ENCODE peak calls at places on chromosome 19, in four cellular contexts. L is K562, B is esophagus squamous epithelium, W is body of pancreas. K is an unnamed sample.

GRCh38 chr19:11887247-11887617 is 350 bp upstream of the ZNF69 start:
- DNase-seq in L (no peak), B (no peak), W (no peak), K (no peak)

GRCh38 chr19:5586300-5587070 is 18.7 kb upstream of the TINCR start:
- DNase-seq in L (no peak), B (no peak), W (no peak), K (no peak)

GRCh38 chr19:1018393-1018792 is 2.5 kb downstream of the TMEM259 start:
- DNase-seq in L (peak; percentile 66), B (no peak), W (no peak), K (no peak)

GRCh38 chr19:30625947-30626346 is 253.8 kb downstream of the ZNF536 start:
- DNase-seq in L (no peak), B (no peak), W (no peak), K (no peak)

GRCh38 chr19:35555301-35556005 is 8.0 kb downstream of the ATP4A start:
- DNase-seq in L (peak; percentile 72), B (no peak), W (peak; percentile 34), K (no peak)

GRCh38 chr19:11418518-11419506 is at the start of gene RGL3:
- DNase-seq in L (no peak), B (no peak), W (peak; percentile 72), K (no peak)

GRCh38 chr19:23509686-23510450 is 114.6 kb upstream of the ZNF91 start:
- DNase-seq in L (no peak), B (no peak), W (no peak), K (no peak)

GRCh38 chr19:55553217-55554182 is 8.2 kb upstream of the SBK3 start:
- DNase-seq in L (no peak), B (no peak), W (no peak), K (no peak)

GRCh38 chr19:44657211-44657921 is 13.7 kb downstream of the PVR start:
- DNase-seq in L (peak; percentile 76), B (no peak), W (peak; percentile 75), K (no peak)

GRCh38 chr19:15701757-15702589 is 25.9 kb upstream of the OR10H2 start:
- DNase-seq in L (no peak), B (no peak), W (no peak), K (no peak)

GRCh38 chr19:664913-665443 is 2.0 kb upstream of the RNF126 start:
- DNase-seq in L (peak; percentile 84), B (no peak), W (peak; percentile 86), K (peak; percentile 55)

GRCh38 chr19:389935-390289 is 19.0 kb downstream of the C2CD4C start:
- DNase-seq in L (no peak), B (no peak), W (no peak), K (no peak)

GRCh38 chr19:39031368-39032163 is 783 bp downstream of the FBXO27 start:
- DNase-seq in L (peak; percentile 95), B (peak; percentile 40), W (peak; percentile 100), K (no peak)

GRCh38 chr19:1182727-1183126 is 8.7 kb upstream of the SBNO2 start:
- DNase-seq in L (no peak), B (no peak), W (no peak), K (no peak)

GRCh38 chr19:39951686-39952085 is 17.3 kb upstream of the FCGBP start:
- DNase-seq in L (no peak), B (no peak), W (no peak), K (no peak)

GRCh38 chr19:11617207-11618062 is 20.2 kb downstream of the ZNF627 start:
- DNase-seq in L (no peak), B (no peak), W (no peak), K (no peak)

GRCh38 chr19:16876904-16877361 is 11.9 kb upstream of the F2RL3 start:
- DNase-seq in L (no peak), B (no peak), W (no peak), K (no peak)

DNA sequence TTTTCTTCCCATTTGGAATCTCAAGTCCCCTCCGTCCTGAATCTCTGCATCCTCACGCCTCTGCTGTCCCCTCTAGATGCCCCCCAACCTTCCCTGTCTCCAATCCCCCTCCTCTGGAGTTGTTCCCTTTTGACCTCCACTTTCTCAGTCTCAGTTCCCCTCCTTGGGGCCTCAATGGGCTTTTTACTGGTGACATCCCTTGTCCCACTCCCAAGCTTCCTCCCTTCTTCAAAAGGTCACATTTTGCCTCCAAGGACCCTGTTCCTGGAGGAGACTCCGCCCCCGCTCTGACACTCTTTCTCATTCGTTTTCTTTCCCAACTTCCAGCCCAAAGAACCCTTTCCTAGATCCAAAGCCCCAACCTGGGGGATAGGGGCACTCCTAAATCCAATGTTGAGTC is 1.0 kb downstream of the AP2S1 start:
- DNase-seq in L (no peak), B (no peak), W (no peak), K (no peak)
- H3K27ac ChIP-seq in L (peak overlapping the region; percentile 88), B (peak overlapping the region; percentile 97), W (peak overlapping the region; percentile 82), K (peak overlapping the region; percentile 87)

GRCh38 chr19:18262917-18263316 is 11.3 kb downstream of the IQCN start:
- DNase-seq in L (peak; percentile 54), B (no peak), W (no peak), K (no peak)
- H3K27me3 ChIP-seq in L (no peaks in the 10 kb centered on the region), B (no peaks in the 10 kb centered on the region), W (no peaks in the 10 kb centered on the region), K (no peaks in the 10 kb centered on the region)

GRCh38 chr19:51904331-51905165 is at the start of gene ZNF649:
- DNase-seq in L (peak; percentile 92), B (peak; percentile 25), W (peak; percentile 89), K (peak; percentile 62)
- TF ChIP-seq CTCF in L (no peak), B (no peak), W (no peak), K (no peak)

GRCh38 chr19:2534374-2535050 is 58.6 kb downstream of the GADD45B start:
- DNase-seq in L (no peak), B (no peak), W (no peak), K (no peak)

GRCh38 chr19:2536461-2536860 is 60.5 kb downstream of the GADD45B start:
- DNase-seq in L (no peak), B (no peak), W (peak; percentile 45), K (no peak)

GRCh38 chr19:2533686-2534085 is 57.8 kb downstream of the GADD45B start:
- DNase-seq in L (no peak), B (no peak), W (no peak), K (no peak)

GRCh38 chr19:2532252-2533071 is 56.5 kb downstream of the GADD45B start:
- DNase-seq in L (no peak), B (no peak), W (no peak), K (no peak)

DNA sequence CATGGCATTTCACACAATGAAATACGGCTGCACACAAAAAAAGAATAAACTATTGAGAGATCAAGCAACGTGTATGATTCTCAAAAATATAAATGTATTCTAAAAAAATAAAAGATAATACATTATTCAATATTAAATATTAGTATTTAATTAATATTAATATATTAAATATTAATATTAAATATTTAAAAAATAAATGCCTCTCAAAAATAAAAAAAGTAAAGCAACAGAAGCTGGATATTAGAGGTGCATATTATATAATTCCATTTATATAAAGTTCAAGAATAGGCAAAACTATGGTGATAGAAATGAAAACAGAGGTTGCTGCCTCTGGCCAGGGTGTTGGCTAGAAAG is 57.1 kb downstream of the GADD45B start:
- DNase-seq in L (no peak), B (no peak), W (no peak), K (no peak)
- H3K27ac ChIP-seq in L (no peak overlapping the region), B (peak overlapping the region; percentile 64), W (no peak overlapping the region), K (peak overlapping the region; percentile 47)

DNA sequence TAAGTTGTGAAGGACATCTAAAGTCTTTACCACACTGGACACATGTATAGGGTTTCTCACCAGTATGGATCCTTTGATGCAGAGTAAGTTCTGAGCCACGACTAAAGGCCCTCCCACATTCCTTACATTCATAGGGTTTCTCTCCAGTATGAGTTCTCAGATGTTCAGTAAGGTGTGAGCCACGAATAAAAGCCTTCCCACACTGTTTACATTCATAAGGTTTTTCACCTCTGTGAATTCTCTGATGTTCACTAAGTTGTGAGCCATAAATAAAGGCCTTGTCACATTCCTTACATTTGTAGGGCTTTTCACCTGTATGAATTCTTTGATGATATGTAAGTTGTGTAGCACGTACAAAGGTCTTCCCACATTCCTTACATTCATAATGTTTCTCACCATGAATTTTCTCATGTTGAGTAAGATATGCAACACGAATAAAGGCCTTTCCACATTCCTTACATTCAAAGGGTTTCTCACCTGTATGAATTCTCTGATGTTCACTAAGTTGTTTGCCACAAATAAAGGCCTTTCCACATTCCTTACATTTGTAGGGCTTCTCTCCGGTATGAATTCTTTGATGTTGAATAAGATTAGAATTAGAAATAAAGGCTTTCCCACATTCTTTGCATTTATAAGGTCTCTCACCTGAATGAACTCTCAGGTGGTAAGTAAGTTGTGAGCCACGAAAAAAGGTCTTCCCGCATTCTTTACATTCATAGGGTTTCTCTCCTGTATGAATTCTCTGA is 29.8 kb downstream of the ZNF571 start:
- DNase-seq in L (no peak), B (no peak), W (no peak), K (no peak)
- H3K27me3 ChIP-seq in L (no peaks in the 10 kb centered on the region), B (no peaks in the 10 kb centered on the region), W (no peaks in the 10 kb centered on the region), K (no peaks in the 10 kb centered on the region)

GRCh38 chr19:3369337-3370213 is 3.2 kb downstream of the NFIC start:
- DNase-seq in L (peak; percentile 61), B (no peak), W (peak; percentile 80), K (no peak)
- TF ChIP-seq CTCF in L (no peak), B (no peak), W (no peak), K (peak; percentile 11)

DNA sequence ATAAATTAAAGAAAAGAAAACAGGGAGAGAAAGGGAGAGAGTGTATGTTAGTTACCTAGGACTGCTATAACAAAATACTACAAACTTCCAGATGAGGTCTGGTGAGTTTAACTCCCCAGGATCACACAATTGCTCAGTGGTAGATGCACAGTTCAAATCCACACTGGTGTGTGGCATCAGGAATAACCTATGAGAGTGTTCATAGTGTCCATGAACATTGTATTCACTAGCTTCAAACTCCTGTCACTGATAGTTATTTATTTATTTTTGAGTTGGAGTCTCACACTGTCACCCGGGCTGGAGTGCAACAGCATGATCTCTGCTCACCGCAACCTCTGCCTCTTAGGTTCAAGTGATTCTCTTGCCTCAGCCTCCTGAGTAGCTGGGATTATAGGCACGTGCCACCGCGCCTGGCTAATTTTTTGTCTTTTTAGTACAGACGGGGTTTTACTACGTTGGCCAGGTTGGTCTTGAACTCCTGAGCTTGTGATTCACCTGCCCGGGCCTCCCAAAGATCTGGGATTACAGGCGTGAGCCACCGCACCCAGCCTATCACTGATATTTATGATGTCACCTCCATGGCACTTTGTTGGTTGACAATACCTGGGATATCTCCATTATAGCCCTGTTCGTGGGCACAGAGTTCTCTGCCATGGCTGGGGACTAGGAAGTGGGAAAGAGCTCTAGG is at the start of gene NFILZ:
- DNase-seq in L (no peak), B (no peak), W (no peak), K (no peak)
- H3K27ac ChIP-seq in L (no peak within 1 kb of the TSS), B (peak within 1 kb of the TSS; percentile 70), W (peak within 1 kb of the TSS; percentile 87), K (no peak within 1 kb of the TSS)